ENCODE peak calls at places on chromosomes 3 and 15, in seven cellular contexts. K, I, F, X, O, L and S are unnamed samples.

GRCh38 chr15:67175643-67176071 is 78.8 kb downstream of the AAGAB start:
- DNase-seq in K (no peak), I (peak; percentile 70), F (peak; percentile 63), X (no peak), O (no peak), L (peak; percentile 40), S (no peak)

GRCh38 chr3:183434503-183434902 is 6.1 kb upstream of the MCF2L2 start:
- DNase-seq in K (no peak), I (no peak), F (no peak), X (no peak), O (no peak), L (no peak), S (no peak)

GRCh38 chr15:64017591-64018163 is 28.6 kb downstream of the DAPK2 start:
- DNase-seq in K (no peak), I (no peak), F (no peak), X (no peak), O (no peak), L (no peak), S (no peak)

GRCh38 chr3:76827647-76828273 is 212.1 kb upstream of the ROBO2 start:
- DNase-seq in K (no peak), I (no peak), F (no peak), X (no peak), O (no peak), L (peak; percentile 29), S (no peak)

GRCh38 chr3:143763568-143764162 is 84.6 kb downstream of the SLC9A9 start:
- DNase-seq in K (no peak), I (no peak), F (no peak), X (no peak), O (no peak), L (no peak), S (no peak)

GRCh38 chr15:40052604-40053003 is 13.6 kb upstream of the SRP14 start:
- DNase-seq in K (no peak), I (peak; percentile 21), F (no peak), X (no peak), O (no peak), L (peak; percentile 77), S (no peak)

GRCh38 chr3:135907422-135908165 is 57.9 kb upstream of the PPP2R3A start:
- DNase-seq in K (no peak), I (no peak), F (no peak), X (no peak), O (no peak), L (no peak), S (no peak)

GRCh38 chr3:46496745-46497555 is 826 bp upstream of the RTP3 start:
- DNase-seq in K (peak; percentile 72), I (no peak), F (no peak), X (peak; percentile 18), O (no peak), L (peak; percentile 38), S (no peak)

GRCh38 chr3:59546522-59546921 is 496.7 kb upstream of the CFAP20DC start:
- DNase-seq in K (no peak), I (no peak), F (no peak), X (no peak), O (no peak), L (no peak), S (no peak)

GRCh38 chr3:50370594-50370993 is 11.3 kb upstream of the TMEM115 start:
- DNase-seq in K (peak; percentile 26), I (no peak), F (no peak), X (no peak), O (no peak), L (no peak), S (no peak)

GRCh38 chr3:39000008-39000450 is 51.7 kb downstream of the SCN11A start:
- DNase-seq in K (peak; percentile 72), I (no peak), F (no peak), X (peak; percentile 54), O (no peak), L (peak; percentile 50), S (no peak)

GRCh38 chr15:33553157-33553556 is 242.4 kb downstream of the RYR3 start:
- DNase-seq in K (no peak), I (no peak), F (no peak), X (no peak), O (no peak), L (no peak), S (no peak)

GRCh38 chr3:49727154-49727923 is 3.6 kb upstream of the GMPPB start:
- DNase-seq in K (peak; percentile 87), I (peak; percentile 54), F (no peak), X (no peak), O (no peak), L (peak; percentile 65), S (no peak)

GRCh38 chr15:29685156-29686078 is 136.9 kb downstream of the TJP1 start:
- DNase-seq in K (no peak), I (no peak), F (no peak), X (no peak), O (no peak), L (no peak), S (no peak)

GRCh38 chr3:129654126-129654525 is 47.6 kb upstream of the PLXND1 start:
- DNase-seq in K (no peak), I (no peak), F (no peak), X (no peak), O (no peak), L (no peak), S (no peak)

GRCh38 chr15:40928351-40928974 is 677 bp upstream of the DLL4 start:
- DNase-seq in K (no peak), I (no peak), F (no peak), X (no peak), O (no peak), L (no peak), S (no peak)

GRCh38 chr15:51367322-51367976 is 26.0 kb downstream of the GLDN start:
- DNase-seq in K (no peak), I (no peak), F (no peak), X (peak; percentile 78), O (no peak), L (peak; percentile 23), S (no peak)

GRCh38 chr15:60745469-60745971 is 266.6 kb upstream of the ICE2 start:
- DNase-seq in K (no peak), I (peak; percentile 69), F (peak; percentile 54), X (no peak), O (no peak), L (no peak), S (no peak)

GRCh38 chr3:97880267-97880666 is 58.5 kb downstream of the CRYBG3 start:
- DNase-seq in K (no peak), I (no peak), F (no peak), X (no peak), O (no peak), L (no peak), S (no peak)

GRCh38 chr15:48447058-48447457 is 115.8 kb downstream of the DUT start:
- DNase-seq in K (no peak), I (no peak), F (no peak), X (no peak), O (no peak), L (no peak), S (no peak)

GRCh38 chr15:101498731-101499480 is 9.4 kb upstream of the PCSK6 start:
- DNase-seq in K (no peak), I (peak; percentile 44), F (no peak), X (no peak), O (no peak), L (no peak), S (no peak)

GRCh38 chr15:101498076-101498730 is 8.7 kb upstream of the PCSK6 start:
- DNase-seq in K (no peak), I (peak; percentile 45), F (no peak), X (no peak), O (no peak), L (no peak), S (no peak)

GRCh38 chr15:101496198-101496986 is 6.9 kb upstream of the PCSK6 start:
- DNase-seq in K (no peak), I (peak; percentile 35), F (no peak), X (no peak), O (no peak), L (no peak), S (no peak)

GRCh38 chr15:101497017-101497416 is 7.5 kb upstream of the PCSK6 start:
- DNase-seq in K (no peak), I (peak; percentile 17), F (no peak), X (no peak), O (no peak), L (no peak), S (no peak)

GRCh38 chr15:101497484-101498034 is 8.1 kb upstream of the PCSK6 start:
- DNase-seq in K (no peak), I (peak; percentile 30), F (no peak), X (no peak), O (no peak), L (peak; percentile 73), S (no peak)
- H3K4me1 ChIP-seq in K (no peaks in the 10 kb centered on the region), I (peaks cover 7% of the 10 kb centered on the region), F (no peaks in the 10 kb centered on the region), X (no peaks in the 10 kb centered on the region), O (no peaks in the 10 kb centered on the region), L (peaks cover 4% of the 10 kb centered on the region), S (peaks cover 15% of the 10 kb centered on the region)

GRCh38 chr15:88397506-88397905 is 69.7 kb downstream of the MRPL46 start:
- DNase-seq in K (no peak), I (no peak), F (no peak), X (no peak), O (no peak), L (no peak), S (no peak)
- H3K27ac ChIP-seq in K (no peak overlapping the region), I (no peak overlapping the region), F (no peak overlapping the region), X (no peak overlapping the region), O (no peak overlapping the region), L (no peak overlapping the region), S (no peak overlapping the region)

GRCh38 chr15:85691350-85692240 is 103.1 kb downstream of the KLHL25 start:
- DNase-seq in K (peak; percentile 77), I (no peak), F (no peak), X (no peak), O (no peak), L (no peak), S (no peak)

GRCh38 chr15:85694086-85694485 is 100.6 kb downstream of the KLHL25 start:
- DNase-seq in K (no peak), I (no peak), F (no peak), X (no peak), O (no peak), L (no peak), S (no peak)

GRCh38 chr15:85692873-85693272 is 101.9 kb downstream of the KLHL25 start:
- DNase-seq in K (peak; percentile 20), I (no peak), F (no peak), X (no peak), O (no peak), L (peak; percentile 35), S (no peak)

GRCh38 chr15:85690546-85691226 is 104.0 kb downstream of the KLHL25 start:
- DNase-seq in K (peak; percentile 55), I (no peak), F (no peak), X (no peak), O (no peak), L (no peak), S (no peak)

GRCh38 chr15:85693277-85693676 is 101.4 kb downstream of the KLHL25 start:
- DNase-seq in K (peak; percentile 43), I (no peak), F (no peak), X (no peak), O (no peak), L (no peak), S (no peak)
- H3K4me1 ChIP-seq in K (peaks cover 57% of the 10 kb centered on the region), I (peaks cover 8% of the 10 kb centered on the region), F (peaks cover 9% of the 10 kb centered on the region), X (no peaks in the 10 kb centered on the region), O (no peaks in the 10 kb centered on the region), L (no peaks in the 10 kb centered on the region), S (peaks cover 50% of the 10 kb centered on the region)

GRCh38 chr3:23991236-23992050 is 46.4 kb downstream of the NR1D2 start:
- DNase-seq in K (no peak), I (no peak), F (no peak), X (no peak), O (no peak), L (no peak), S (no peak)
- H3K27ac ChIP-seq in K (no peak overlapping the region), I (no peak overlapping the region), F (peak overlapping the region; percentile 68), X (no peak overlapping the region), O (peak overlapping the region; percentile 28), L (no peak overlapping the region), S (no peak overlapping the region)